ENCODE peak calls at places on chromosomes 11 and 22, in four cellular contexts. One of them, this sample, is unnamed.

GRCh38 chr11:68429661-68430060 is 30.9 kb upstream of the PPP6R3 start:
- DNase-seq in C1 segment of cervical spinal cord: no peak
- DNase-seq in germinal center: no peak
- DNase-seq in WERI-Rb-1: no peak
- DNase-seq in this sample: no peak

GRCh38 chr11:119696378-119697157 is 32.4 kb downstream of the NECTIN1 start:
- DNase-seq in C1 segment of cervical spinal cord: no peak
- DNase-seq in WERI-Rb-1: peak
- DNase-seq in germinal center: no peak
- DNase-seq in this sample: no peak

GRCh38 chr11:35622070-35622469 is 3.8 kb downstream of the FJX1 start:
- DNase-seq in WERI-Rb-1: no peak
- DNase-seq in germinal center: no peak
- DNase-seq in C1 segment of cervical spinal cord: no peak
- DNase-seq in this sample: no peak

GRCh38 chr11:1152316-1153104 is 5.2 kb upstream of the MUC5AC start:
- DNase-seq in C1 segment of cervical spinal cord: no peak
- DNase-seq in germinal center: no peak
- DNase-seq in WERI-Rb-1: no peak
- DNase-seq in this sample: no peak

GRCh38 chr22:36940676-36941075 is 27.2 kb downstream of the CSF2RB start:
- DNase-seq in germinal center: peak
- DNase-seq in WERI-Rb-1: no peak
- DNase-seq in C1 segment of cervical spinal cord: no peak
- DNase-seq in this sample: peak

GRCh38 chr11:72951815-72952340 is 137.7 kb downstream of the ATG16L2 start:
- DNase-seq in WERI-Rb-1: no peak
- DNase-seq in C1 segment of cervical spinal cord: no peak
- DNase-seq in germinal center: peak
- DNase-seq in this sample: no peak

GRCh38 chr11:69485337-69486041 is 4.0 kb downstream of the LINC01488 start:
- DNase-seq in C1 segment of cervical spinal cord: no peak
- DNase-seq in WERI-Rb-1: no peak
- DNase-seq in germinal center: no peak
- DNase-seq in this sample: no peak

GRCh38 chr11:14189874-14190273 is 169.1 kb downstream of the RRAS2 start:
- DNase-seq in C1 segment of cervical spinal cord: no peak
- DNase-seq in germinal center: no peak
- DNase-seq in WERI-Rb-1: no peak
- DNase-seq in this sample: no peak